ENCODE peak calls at places on chromosomes 2 and 18, in nine cellular contexts. One of them, this sample, is unnamed.

GRCh38 chr2:41930807-41931566 is 116.8 kb upstream of the PKDCC start:
- DNase-seq in PC-3: peak; percentile 89
- DNase-seq in AG09309: peak; percentile 64
- DNase-seq in fibroblast of the aortic adventitia: no peak
- DNase-seq in IMR-90: no peak
- DNase-seq in neural progenitor cell: no peak
- DNase-seq in CD8-positive, alpha-beta T cell: no peak
- DNase-seq in A549: peak; percentile 95
- DNase-seq in astrocyte of the spinal cord: peak; percentile 84
- DNase-seq in this sample: no peak

GRCh38 chr18:21433436-21433835 is 167.1 kb downstream of the ESCO1 start:
- DNase-seq in astrocyte of the spinal cord: no peak
- DNase-seq in neural progenitor cell: no peak
- DNase-seq in A549: no peak
- DNase-seq in IMR-90: no peak
- DNase-seq in fibroblast of the aortic adventitia: no peak
- DNase-seq in CD8-positive, alpha-beta T cell: no peak
- DNase-seq in PC-3: no peak
- DNase-seq in AG09309: no peak
- DNase-seq in this sample: no peak

GRCh38 chr2:12419803-12420202 is 296.9 kb upstream of the TRIB2 start:
- DNase-seq in fibroblast of the aortic adventitia: no peak
- DNase-seq in neural progenitor cell: no peak
- DNase-seq in astrocyte of the spinal cord: no peak
- DNase-seq in IMR-90: no peak
- DNase-seq in CD8-positive, alpha-beta T cell: no peak
- DNase-seq in AG09309: no peak
- DNase-seq in PC-3: no peak
- DNase-seq in A549: no peak
- DNase-seq in this sample: no peak

GRCh38 chr2:74444498-74445318 is 3.0 kb upstream of the RTKN start:
- DNase-seq in IMR-90: no peak
- DNase-seq in fibroblast of the aortic adventitia: no peak
- DNase-seq in PC-3: no peak
- DNase-seq in A549: no peak
- DNase-seq in neural progenitor cell: no peak
- DNase-seq in astrocyte of the spinal cord: no peak
- DNase-seq in CD8-positive, alpha-beta T cell: no peak
- DNase-seq in AG09309: no peak
- DNase-seq in this sample: no peak

GRCh38 chr18:58161659-58162058 is 117.6 kb downstream of the NEDD4L start:
- DNase-seq in fibroblast of the aortic adventitia: peak; percentile 4
- DNase-seq in AG09309: no peak
- DNase-seq in astrocyte of the spinal cord: no peak
- DNase-seq in neural progenitor cell: peak; percentile 39
- DNase-seq in CD8-positive, alpha-beta T cell: no peak
- DNase-seq in A549: peak; percentile 44
- DNase-seq in IMR-90: no peak
- DNase-seq in PC-3: no peak
- DNase-seq in this sample: no peak

GRCh38 chr18:63553117-63553516 is 10.9 kb downstream of the SERPINB12 start:
- DNase-seq in fibroblast of the aortic adventitia: peak; percentile 87
- DNase-seq in A549: peak; percentile 32
- DNase-seq in neural progenitor cell: no peak
- DNase-seq in IMR-90: peak; percentile 62
- DNase-seq in PC-3: peak; percentile 41
- DNase-seq in astrocyte of the spinal cord: peak; percentile 69
- DNase-seq in CD8-positive, alpha-beta T cell: no peak
- DNase-seq in AG09309: peak; percentile 92
- DNase-seq in this sample: peak; percentile 25

GRCh38 chr18:70491734-70492348 is 203.0 kb downstream of the SOCS6 start:
- DNase-seq in neural progenitor cell: peak; percentile 81
- DNase-seq in AG09309: no peak
- DNase-seq in fibroblast of the aortic adventitia: peak; percentile 46
- DNase-seq in CD8-positive, alpha-beta T cell: peak; percentile 63
- DNase-seq in astrocyte of the spinal cord: peak; percentile 40
- DNase-seq in PC-3: peak; percentile 80
- DNase-seq in IMR-90: peak; percentile 32
- DNase-seq in A549: peak; percentile 61
- DNase-seq in this sample: peak; percentile 24

GRCh38 chr2:28979041-28979440 is 2.1 kb upstream of the TOGARAM2 start:
- DNase-seq in neural progenitor cell: no peak
- DNase-seq in A549: no peak
- DNase-seq in astrocyte of the spinal cord: no peak
- DNase-seq in CD8-positive, alpha-beta T cell: no peak
- DNase-seq in IMR-90: no peak
- DNase-seq in AG09309: no peak
- DNase-seq in fibroblast of the aortic adventitia: no peak
- DNase-seq in PC-3: no peak
- DNase-seq in this sample: no peak

GRCh38 chr2:8469709-8470493 is 212.0 kb upstream of the ID2 start:
- DNase-seq in IMR-90: no peak
- DNase-seq in PC-3: peak; percentile 31
- DNase-seq in CD8-positive, alpha-beta T cell: no peak
- DNase-seq in astrocyte of the spinal cord: peak; percentile 6
- DNase-seq in AG09309: no peak
- DNase-seq in neural progenitor cell: no peak
- DNase-seq in A549: no peak
- DNase-seq in fibroblast of the aortic adventitia: no peak
- DNase-seq in this sample: no peak

GRCh38 chr2:239275871-239276812 is 124.7 kb downstream of the HDAC4 start:
- DNase-seq in A549: peak; percentile 61
- DNase-seq in CD8-positive, alpha-beta T cell: no peak
- DNase-seq in neural progenitor cell: no peak
- DNase-seq in AG09309: peak; percentile 53
- DNase-seq in PC-3: no peak
- DNase-seq in fibroblast of the aortic adventitia: peak; percentile 78
- DNase-seq in astrocyte of the spinal cord: peak; percentile 46
- DNase-seq in IMR-90: no peak
- DNase-seq in this sample: no peak

GRCh38 chr18:50836521-50836957 is 16.7 kb upstream of the MRO start:
- DNase-seq in AG09309: no peak
- DNase-seq in fibroblast of the aortic adventitia: peak; percentile 78
- DNase-seq in IMR-90: peak; percentile 35
- DNase-seq in astrocyte of the spinal cord: peak; percentile 43
- DNase-seq in PC-3: peak; percentile 85
- DNase-seq in CD8-positive, alpha-beta T cell: no peak
- DNase-seq in A549: peak; percentile 48
- DNase-seq in neural progenitor cell: no peak
- DNase-seq in this sample: peak; percentile 47

GRCh38 chr2:164617466-164617865 is 3.8 kb downstream of the GRB14 start:
- DNase-seq in neural progenitor cell: no peak
- DNase-seq in fibroblast of the aortic adventitia: peak; percentile 51
- DNase-seq in AG09309: no peak
- DNase-seq in PC-3: peak; percentile 13
- DNase-seq in IMR-90: no peak
- DNase-seq in CD8-positive, alpha-beta T cell: no peak
- DNase-seq in A549: no peak
- DNase-seq in astrocyte of the spinal cord: peak; percentile 20
- DNase-seq in this sample: no peak

GRCh38 chr18:59881728-59882685 is 17.8 kb upstream of the PMAIP1 start:
- DNase-seq in IMR-90: peak; percentile 67
- DNase-seq in astrocyte of the spinal cord: peak; percentile 91
- DNase-seq in AG09309: no peak
- DNase-seq in CD8-positive, alpha-beta T cell: peak; percentile 32
- DNase-seq in PC-3: peak; percentile 74
- DNase-seq in neural progenitor cell: no peak
- DNase-seq in fibroblast of the aortic adventitia: peak; percentile 53
- DNase-seq in A549: peak; percentile 64
- DNase-seq in this sample: no peak

GRCh38 chr2:69222984-69223658 is 163.9 kb downstream of the GFPT1 start:
- DNase-seq in A549: no peak
- DNase-seq in CD8-positive, alpha-beta T cell: no peak
- DNase-seq in PC-3: no peak
- DNase-seq in IMR-90: peak; percentile 55
- DNase-seq in AG09309: no peak
- DNase-seq in fibroblast of the aortic adventitia: peak; percentile 82
- DNase-seq in astrocyte of the spinal cord: peak; percentile 56
- DNase-seq in neural progenitor cell: no peak
- DNase-seq in this sample: no peak

GRCh38 chr2:177422271-177422670 is 29.7 kb downstream of the AGPS start:
- DNase-seq in IMR-90: peak; percentile 46
- DNase-seq in CD8-positive, alpha-beta T cell: no peak
- DNase-seq in A549: no peak
- DNase-seq in neural progenitor cell: no peak
- DNase-seq in astrocyte of the spinal cord: peak; percentile 32
- DNase-seq in fibroblast of the aortic adventitia: no peak
- DNase-seq in AG09309: no peak
- DNase-seq in PC-3: no peak
- DNase-seq in this sample: no peak

GRCh38 chr18:57446322-57446721 is 11.1 kb downstream of the ONECUT2 start:
- DNase-seq in A549: peak; percentile 58
- DNase-seq in fibroblast of the aortic adventitia: no peak
- DNase-seq in astrocyte of the spinal cord: no peak
- DNase-seq in IMR-90: peak; percentile 4
- DNase-seq in PC-3: peak; percentile 55
- DNase-seq in neural progenitor cell: peak; percentile 75
- DNase-seq in AG09309: no peak
- DNase-seq in CD8-positive, alpha-beta T cell: no peak
- DNase-seq in this sample: peak; percentile 27

GRCh38 chr2:36780231-36780808 is 83.8 kb downstream of the VIT start:
- DNase-seq in neural progenitor cell: peak; percentile 61
- DNase-seq in CD8-positive, alpha-beta T cell: no peak
- DNase-seq in astrocyte of the spinal cord: peak; percentile 74
- DNase-seq in fibroblast of the aortic adventitia: peak; percentile 81
- DNase-seq in IMR-90: peak; percentile 66
- DNase-seq in A549: peak; percentile 58
- DNase-seq in PC-3: peak; percentile 86
- DNase-seq in AG09309: peak; percentile 35
- DNase-seq in this sample: peak; percentile 62

GRCh38 chr2:109715302-109715937 is 78.7 kb upstream of the RGPD5 start:
- DNase-seq in fibroblast of the aortic adventitia: peak; percentile 28
- DNase-seq in A549: peak; percentile 48
- DNase-seq in IMR-90: no peak
- DNase-seq in PC-3: peak; percentile 63
- DNase-seq in CD8-positive, alpha-beta T cell: no peak
- DNase-seq in astrocyte of the spinal cord: no peak
- DNase-seq in AG09309: no peak
- DNase-seq in neural progenitor cell: peak; percentile 29
- DNase-seq in this sample: no peak

GRCh38 chr2:201218780-201219179 is 35.8 kb downstream of the CASP10 start:
- DNase-seq in PC-3: peak; percentile 72
- DNase-seq in fibroblast of the aortic adventitia: no peak
- DNase-seq in IMR-90: peak; percentile 41
- DNase-seq in neural progenitor cell: no peak
- DNase-seq in CD8-positive, alpha-beta T cell: no peak
- DNase-seq in A549: no peak
- DNase-seq in astrocyte of the spinal cord: no peak
- DNase-seq in AG09309: no peak
- DNase-seq in this sample: no peak

GRCh38 chr2:168466834-168467565 is 10.9 kb downstream of the CERS6 start:
- DNase-seq in neural progenitor cell: no peak
- DNase-seq in A549: no peak
- DNase-seq in PC-3: no peak
- DNase-seq in IMR-90: no peak
- DNase-seq in fibroblast of the aortic adventitia: no peak
- DNase-seq in AG09309: no peak
- DNase-seq in CD8-positive, alpha-beta T cell: no peak
- DNase-seq in astrocyte of the spinal cord: no peak
- DNase-seq in this sample: no peak
- H3K4me3 ChIP-seq in neural progenitor cell: no peak overlapping the region
- H3K4me3 ChIP-seq in A549: no peak overlapping the region
- H3K4me3 ChIP-seq in PC-3: peak overlapping the region; percentile 2
- H3K4me3 ChIP-seq in IMR-90: no peak overlapping the region
- H3K4me3 ChIP-seq in fibroblast of the aortic adventitia: no peak overlapping the region
- H3K4me3 ChIP-seq in AG09309: no peak overlapping the region
- H3K4me3 ChIP-seq in CD8-positive, alpha-beta T cell: no peak overlapping the region
- H3K4me3 ChIP-seq in astrocyte of the spinal cord: no peak overlapping the region
- H3K4me3 ChIP-seq in this sample: no peak overlapping the region

GRCh38 chr2:112685167-112685884 is 35.5 kb upstream of the NT5DC4 start:
- DNase-seq in AG09309: no peak
- DNase-seq in PC-3: peak; percentile 31
- DNase-seq in A549: peak; percentile 26
- DNase-seq in CD8-positive, alpha-beta T cell: no peak
- DNase-seq in IMR-90: no peak
- DNase-seq in neural progenitor cell: no peak
- DNase-seq in astrocyte of the spinal cord: no peak
- DNase-seq in fibroblast of the aortic adventitia: no peak
- DNase-seq in this sample: peak; percentile 19
- TF ChIP-seq CTCF in AG09309: no peak
- TF ChIP-seq CTCF in PC-3: peak; percentile 39
- TF ChIP-seq CTCF in A549: no peak
- TF ChIP-seq CTCF in CD8-positive, alpha-beta T cell: no peak
- TF ChIP-seq CTCF in IMR-90: no peak
- TF ChIP-seq CTCF in neural progenitor cell: no peak
- TF ChIP-seq CTCF in astrocyte of the spinal cord: peak; percentile 15
- TF ChIP-seq CTCF in fibroblast of the aortic adventitia: peak; percentile 41
- TF ChIP-seq CTCF in this sample: peak; percentile 34

GRCh38 chr2:208642125-208642779 is 235.7 kb downstream of the PTH2R start:
- DNase-seq in PC-3: no peak
- DNase-seq in CD8-positive, alpha-beta T cell: no peak
- DNase-seq in neural progenitor cell: no peak
- DNase-seq in A549: no peak
- DNase-seq in AG09309: no peak
- DNase-seq in IMR-90: no peak
- DNase-seq in astrocyte of the spinal cord: no peak
- DNase-seq in fibroblast of the aortic adventitia: no peak
- DNase-seq in this sample: no peak

GRCh38 chr2:208648368-208648767 is 241.8 kb downstream of the PTH2R start:
- DNase-seq in fibroblast of the aortic adventitia: no peak
- DNase-seq in neural progenitor cell: no peak
- DNase-seq in astrocyte of the spinal cord: no peak
- DNase-seq in IMR-90: no peak
- DNase-seq in A549: no peak
- DNase-seq in AG09309: no peak
- DNase-seq in PC-3: no peak
- DNase-seq in CD8-positive, alpha-beta T cell: no peak
- DNase-seq in this sample: no peak

GRCh38 chr2:208643145-208643544 is 236.6 kb downstream of the PTH2R start:
- DNase-seq in A549: no peak
- DNase-seq in neural progenitor cell: no peak
- DNase-seq in PC-3: no peak
- DNase-seq in astrocyte of the spinal cord: no peak
- DNase-seq in CD8-positive, alpha-beta T cell: no peak
- DNase-seq in fibroblast of the aortic adventitia: no peak
- DNase-seq in IMR-90: no peak
- DNase-seq in AG09309: no peak
- DNase-seq in this sample: no peak

DNA sequence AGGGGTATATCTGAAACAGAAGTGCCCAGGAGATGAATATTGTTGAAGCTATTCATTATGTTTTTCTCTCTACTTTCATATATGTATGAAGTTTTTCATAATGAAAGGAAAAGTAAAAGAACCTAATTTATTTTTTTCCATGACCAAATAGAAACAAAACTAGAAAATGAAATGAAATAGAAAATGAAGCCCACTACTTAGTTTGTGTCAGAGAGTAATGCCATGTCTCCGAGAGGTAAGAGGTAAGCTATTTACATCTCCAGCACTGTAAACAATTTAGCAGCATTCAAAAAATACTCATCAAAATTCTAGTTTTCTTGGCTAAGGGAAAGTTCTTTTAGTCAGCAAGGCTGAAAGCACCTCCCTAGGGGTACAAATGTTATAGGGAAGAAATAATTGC is 238.6 kb downstream of the PTH2R start:
- DNase-seq in AG09309: no peak
- DNase-seq in astrocyte of the spinal cord: no peak
- DNase-seq in CD8-positive, alpha-beta T cell: no peak
- DNase-seq in neural progenitor cell: no peak
- DNase-seq in A549: no peak
- DNase-seq in fibroblast of the aortic adventitia: no peak
- DNase-seq in PC-3: no peak
- DNase-seq in IMR-90: no peak
- DNase-seq in this sample: no peak
- H3K4me3 ChIP-seq in AG09309: no peak overlapping the region
- H3K4me3 ChIP-seq in astrocyte of the spinal cord: no peak overlapping the region
- H3K4me3 ChIP-seq in CD8-positive, alpha-beta T cell: no peak overlapping the region
- H3K4me3 ChIP-seq in neural progenitor cell: no peak overlapping the region
- H3K4me3 ChIP-seq in A549: no peak overlapping the region
- H3K4me3 ChIP-seq in fibroblast of the aortic adventitia: no peak overlapping the region
- H3K4me3 ChIP-seq in PC-3: no peak overlapping the region
- H3K4me3 ChIP-seq in IMR-90: no peak overlapping the region
- H3K4me3 ChIP-seq in this sample: no peak overlapping the region

GRCh38 chr2:101776172-101777043 is 78.9 kb downstream of the MAP4K4 start:
- DNase-seq in A549: peak; percentile 60
- DNase-seq in IMR-90: no peak
- DNase-seq in PC-3: no peak
- DNase-seq in CD8-positive, alpha-beta T cell: no peak
- DNase-seq in neural progenitor cell: peak; percentile 39
- DNase-seq in astrocyte of the spinal cord: no peak
- DNase-seq in AG09309: no peak
- DNase-seq in fibroblast of the aortic adventitia: peak; percentile 30
- DNase-seq in this sample: no peak
- TF ChIP-seq CTCF in A549: no peak
- TF ChIP-seq CTCF in IMR-90: peak; percentile 22
- TF ChIP-seq CTCF in PC-3: no peak
- TF ChIP-seq CTCF in CD8-positive, alpha-beta T cell: no peak
- TF ChIP-seq CTCF in neural progenitor cell: peak; percentile 43
- TF ChIP-seq CTCF in astrocyte of the spinal cord: peak; percentile 58
- TF ChIP-seq CTCF in AG09309: peak; percentile 17
- TF ChIP-seq CTCF in fibroblast of the aortic adventitia: peak; percentile 54
- TF ChIP-seq CTCF in this sample: no peak

This sample was measured in OCI-LY7.